ENCODE peak calls at places on chromosomes 7 and 10, in four cellular contexts. R is body of pancreas, X is lower lobe of right lung, H is hepatocyte. Z is an unnamed sample.

GRCh38 chr10:75293456-75293840 is 57.7 kb upstream of the COMTD1 start:
- DNase-seq in H (no peak), X (no peak), R (peak; percentile 40), Z (no peak)

GRCh38 chr7:41996381-41997035 is 240.5 kb downstream of the GLI3 start:
- DNase-seq in R (no peak), X (no peak), H (no peak), Z (no peak)

GRCh38 chr10:52443419-52444388 is 129.6 kb downstream of the DKK1 start:
- DNase-seq in X (no peak), H (no peak), R (no peak), Z (peak; percentile 95)

GRCh38 chr7:137975223-137975622 is 26.7 kb downstream of the CREB3L2 start:
- DNase-seq in X (no peak), H (no peak), R (no peak), Z (no peak)

GRCh38 chr10:90960355-90960814 is 39.5 kb upstream of the ANKRD1 start:
- DNase-seq in X (no peak), H (peak; percentile 17), R (no peak), Z (peak; percentile 12)

GRCh38 chr10:24983946-24984345 is 31.5 kb upstream of the PRTFDC1 start:
- DNase-seq in H (no peak), X (no peak), R (no peak), Z (no peak)

GRCh38 chr7:17991866-17992648 is 35.6 kb downstream of the PRPS1L1 start:
- DNase-seq in X (no peak), R (no peak), H (no peak), Z (no peak)

GRCh38 chr10:18501198-18501597 is 150.2 kb downstream of the NSUN6 start:
- DNase-seq in X (no peak), H (no peak), R (no peak), Z (no peak)

GRCh38 chr7:105323366-105323765 is 65.4 kb downstream of the SRPK2 start:
- DNase-seq in H (no peak), X (no peak), R (no peak), Z (no peak)

DNA sequence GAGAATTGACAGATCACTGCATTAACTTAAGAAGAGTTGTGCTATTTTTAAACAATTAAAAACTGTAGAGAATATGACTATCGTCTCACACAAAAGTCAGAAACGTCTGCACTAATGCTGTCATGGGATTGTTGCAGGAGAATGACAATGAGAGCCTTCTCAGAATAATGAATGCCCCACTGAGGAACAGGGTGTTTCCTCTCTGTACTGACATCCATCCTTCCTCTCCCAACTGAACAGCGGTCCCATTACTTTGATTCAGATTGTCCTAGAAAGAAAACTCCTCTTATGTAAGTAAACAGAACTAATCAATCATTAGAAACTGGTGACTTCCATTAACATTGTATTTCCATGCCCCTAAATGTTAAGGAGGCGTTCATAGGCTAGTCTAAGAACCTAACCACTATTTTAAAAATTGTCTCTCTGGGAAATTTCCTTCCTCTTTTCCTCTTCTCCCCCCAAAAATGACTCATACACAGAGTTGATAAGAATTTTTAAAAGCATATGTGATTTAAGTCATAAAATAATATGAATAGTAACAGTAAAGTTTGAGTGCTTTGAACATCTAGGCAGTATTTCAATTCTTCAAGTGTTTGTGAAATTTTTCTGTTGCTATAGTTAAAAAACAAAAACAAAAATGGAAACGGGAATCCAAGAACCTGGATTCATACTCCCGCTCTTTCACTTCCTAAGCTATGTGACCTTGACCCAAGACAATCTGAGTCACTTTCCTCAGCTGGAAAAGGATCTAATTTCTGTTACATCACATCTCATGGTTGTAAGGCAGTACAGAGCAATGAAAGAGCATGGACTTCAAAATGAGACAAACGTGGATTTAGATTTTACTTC is 12.7 kb upstream of the MACC1 start:
- DNase-seq in R (no peak), X (no peak), H (no peak), Z (no peak)
- H3K27ac ChIP-seq in R (no peak overlapping the region), X (no peak overlapping the region), H (no peak overlapping the region), Z (no peak overlapping the region)

GRCh38 chr7:47677664-47678063 is 95.8 kb upstream of the TNS3 start:
- DNase-seq in X (no peak), R (no peak), H (no peak), Z (no peak)
- H3K27ac ChIP-seq in X (no peak overlapping the region), R (no peak overlapping the region), H (no peak overlapping the region), Z (no peak overlapping the region)

DNA sequence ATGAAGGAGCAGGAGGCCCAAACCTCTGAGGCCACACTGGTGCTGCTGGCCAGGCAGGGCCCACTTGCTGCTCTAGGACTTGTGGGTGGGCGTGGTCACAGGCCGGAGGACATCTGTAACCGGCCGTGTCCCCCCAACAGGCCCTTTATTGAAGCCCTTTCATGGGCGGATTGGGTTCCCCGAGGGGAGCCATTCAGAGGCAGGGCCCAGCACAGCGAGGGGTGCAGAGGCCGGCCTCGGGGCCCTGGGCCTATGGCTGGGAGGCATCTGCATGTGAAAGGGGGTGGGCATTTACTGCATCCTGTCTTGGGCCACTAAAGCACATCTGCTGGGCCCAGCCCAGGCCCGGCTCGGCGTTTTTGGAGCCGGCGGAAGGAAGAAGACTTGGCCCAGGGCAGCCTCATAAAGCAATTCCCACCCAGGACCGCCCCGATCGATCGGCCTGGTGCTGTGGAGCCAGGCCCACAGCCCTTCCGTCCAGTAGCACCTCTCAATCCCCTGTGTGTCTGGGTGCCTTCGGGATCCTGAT is 8.4 kb downstream of the LHPP start:
- DNase-seq in H (no peak), X (no peak), R (no peak), Z (no peak)
- H3K27ac ChIP-seq in H (peak overlapping the region; percentile 91), X (no peak overlapping the region), R (no peak overlapping the region), Z (no peak overlapping the region)

GRCh38 chr10:71681977-71682376 is 37.6 kb downstream of the C10orf105 start:
- DNase-seq in X (no peak), H (no peak), R (no peak), Z (no peak)
- H3K27ac ChIP-seq in X (no peak overlapping the region), H (no peak overlapping the region), R (no peak overlapping the region), Z (no peak overlapping the region)

GRCh38 chr10:128063736-128064614 is 62.2 kb downstream of the MKI67 start:
- DNase-seq in H (no peak), R (no peak), X (peak; percentile 75), Z (peak; percentile 89)
- H3K27ac ChIP-seq in H (no peak overlapping the region), R (no peak overlapping the region), X (peak overlapping the region; percentile 77), Z (peak overlapping the region; percentile 97)